ENCODE peak calls at places on chromosomes 11 and 22, in nine cellular contexts. R is aorta, G is psoas muscle, Z is IMR-90, T is endothelial cell of umbilical vein, D is fibroblast of lung, K is body of pancreas, I is BE2C, N is transverse colon. V is an unnamed sample.

GRCh38 chr22:17634696-17635095 is 3.9 kb upstream of the BCL2L13 start:
- DNase-seq in G (no peak), I (no peak), T (no peak), R (no peak), K (no peak), Z (no peak), N (no peak), D (no peak), V (no peak)

GRCh38 chr11:130649749-130650275 is 201.4 kb downstream of the ADAMTS15 start:
- DNase-seq in I (no peak), N (no peak), Z (no peak), T (no peak), K (no peak), G (no peak), D (no peak), R (no peak), V (no peak)

GRCh38 chr11:30452842-30453241 is 129.9 kb downstream of the ARL14EP start:
- DNase-seq in K (no peak), T (no peak), I (no peak), Z (no peak), D (no peak), R (no peak), G (no peak), N (no peak), V (no peak)

GRCh38 chr22:37166675-37167066 is 17.0 kb upstream of the IL2RB start:
- DNase-seq in Z (peak; percentile 65), G (peak; percentile 87), N (peak; percentile 91), T (peak; percentile 82), K (peak; percentile 86), D (peak; percentile 69), I (peak; percentile 85), R (peak; percentile 92), V (peak; percentile 60)

GRCh38 chr11:28529540-28530410 is 421.6 kb downstream of the METTL15 start:
- DNase-seq in N (no peak), R (no peak), D (peak; percentile 82), I (peak; percentile 7), G (no peak), Z (peak; percentile 82), T (peak; percentile 65), K (no peak), V (peak; percentile 62)

GRCh38 chr11:9073826-9074225 is 17.6 kb downstream of the SCUBE2 start:
- DNase-seq in I (no peak), K (no peak), G (no peak), T (no peak), D (no peak), Z (no peak), R (no peak), N (no peak), V (no peak)

GRCh38 chr11:112625816-112626215 is 335.4 kb upstream of the NCAM1 start:
- DNase-seq in N (no peak), K (no peak), G (no peak), R (no peak), T (no peak), Z (no peak), I (no peak), D (no peak), V (no peak)

GRCh38 chr11:48031602-48032001 is 51.2 kb downstream of the PTPRJ start:
- DNase-seq in D (no peak), K (no peak), Z (no peak), G (no peak), T (no peak), N (no peak), R (no peak), I (no peak), V (no peak)

GRCh38 chr11:72433455-72434061 is 773 bp downstream of the CLPB start:
- DNase-seq in K (peak; percentile 21), N (no peak), Z (no peak), T (peak; percentile 12), D (no peak), I (no peak), G (no peak), R (peak; percentile 68), V (no peak)

GRCh38 chr11:111301004-111301839 is 2.9 kb downstream of the POU2AF3 start:
- DNase-seq in T (no peak), K (peak; percentile 31), D (no peak), N (no peak), R (no peak), Z (no peak), I (no peak), G (no peak), V (no peak)

GRCh38 chr22:22720201-22720723 is 75.8 kb downstream of the GGTLC2 start:
- DNase-seq in R (no peak), Z (peak; percentile 34), I (peak; percentile 56), G (no peak), T (peak; percentile 69), D (peak; percentile 57), K (no peak), N (peak; percentile 35), V (peak; percentile 19)

GRCh38 chr11:20467458-20468185 is 80.1 kb downstream of the PRMT3 start:
- DNase-seq in T (no peak), I (no peak), N (no peak), K (no peak), D (peak; percentile 17), Z (peak; percentile 23), R (no peak), G (no peak), V (no peak)

GRCh38 chr11:114243461-114244372 is 52.5 kb upstream of the NNMT start:
- DNase-seq in R (no peak), N (no peak), G (peak; percentile 53), D (peak; percentile 62), Z (no peak), K (no peak), T (no peak), I (no peak), V (no peak)

GRCh38 chr11:64313491-64314145 is 3.7 kb downstream of the TRMT112 start:
- DNase-seq in Z (no peak), I (no peak), T (no peak), D (peak; percentile 48), N (peak; percentile 47), R (peak; percentile 77), K (no peak), G (peak; percentile 80), V (no peak)

GRCh38 chr11:92449222-92449621 is 224.6 kb downstream of the FAT3 start:
- DNase-seq in Z (no peak), T (no peak), I (no peak), N (no peak), R (no peak), K (no peak), D (no peak), G (no peak), V (no peak)

GRCh38 chr11:32081129-32081641 is 9.7 kb upstream of the RCN1 start:
- DNase-seq in D (peak; percentile 50), I (no peak), G (peak; percentile 10), N (no peak), Z (peak; percentile 64), K (no peak), R (peak; percentile 49), T (no peak), V (peak; percentile 10)

GRCh38 chr11:119474682-119475596 is 52.0 kb upstream of the THY1 start:
- DNase-seq in N (peak; percentile 40), T (peak; percentile 47), K (peak; percentile 71), D (peak; percentile 97), G (peak; percentile 62), R (peak; percentile 69), Z (peak; percentile 82), I (peak; percentile 81), V (peak; percentile 54)

GRCh38 chr11:88406871-88407270 is 69.3 kb upstream of the CTSC start:
- DNase-seq in K (no peak), D (no peak), T (no peak), Z (no peak), I (no peak), R (no peak), G (no peak), N (no peak), V (no peak)

GRCh38 chr22:49499433-49500075 is 328.1 kb downstream of the BRD1 start:
- DNase-seq in T (no peak), Z (no peak), G (no peak), K (no peak), N (no peak), I (no peak), D (no peak), R (no peak), V (no peak)

GRCh38 chr11:124657922-124658321 is 15.6 kb downstream of the SIAE start:
- DNase-seq in I (no peak), G (no peak), D (peak; percentile 15), N (no peak), T (no peak), K (no peak), R (no peak), Z (no peak), V (no peak)

GRCh38 chr11:28701760-28702449 is 593.7 kb downstream of the METTL15 start:
- DNase-seq in I (no peak), D (no peak), Z (no peak), R (no peak), N (no peak), T (peak; percentile 82), G (no peak), K (peak; percentile 11), V (peak; percentile 34)

GRCh38 chr11:14764899-14765527 is 121.4 kb downstream of the PDE3B start:
- DNase-seq in N (no peak), K (no peak), D (peak; percentile 28), I (no peak), T (peak; percentile 27), R (no peak), Z (peak; percentile 3), G (no peak), V (peak; percentile 16)

GRCh38 chr11:122186439-122187080 is 70.5 kb upstream of the BLID start:
- DNase-seq in I (no peak), T (peak; percentile 93), K (no peak), G (no peak), D (peak; percentile 100), R (no peak), Z (peak; percentile 97), N (no peak), V (no peak)

GRCh38 chr11:35210886-35211546 is 72.0 kb downstream of the CD44 start:
- DNase-seq in G (no peak), R (no peak), D (no peak), I (no peak), N (no peak), T (no peak), Z (no peak), K (no peak), V (no peak)
- H3K36me3 ChIP-seq in G (no peaks in the 10 kb centered on the region), R (peaks cover 4% of the 10 kb centered on the region), D (peaks cover 20% of the 10 kb centered on the region), I (no peaks in the 10 kb centered on the region), N (no peaks in the 10 kb centered on the region), T (peaks cover 4% of the 10 kb centered on the region), Z (peaks cover 43% of the 10 kb centered on the region), K (no peaks in the 10 kb centered on the region), V (peaks cover 68% of the 10 kb centered on the region)

GRCh38 chr22:41746563-41747400 is 47.5 kb downstream of the MEI1 start:
- DNase-seq in D (peak; percentile 81), G (peak; percentile 59), K (peak; percentile 83), N (peak; percentile 77), Z (peak; percentile 76), I (peak; percentile 78), R (peak; percentile 70), T (peak; percentile 79), V (peak; percentile 73)
- H3K4me3 ChIP-seq in D (no peak overlapping the region), G (no peak overlapping the region), K (no peak overlapping the region), N (no peak overlapping the region), Z (no peak overlapping the region), I (no peak overlapping the region), R (no peak overlapping the region), T (no peak overlapping the region), V (no peak overlapping the region)

GRCh38 chr11:69295079-69295994 is 1.4 kb downstream of the MYEOV start:
- DNase-seq in R (no peak), G (no peak), Z (no peak), D (no peak), K (no peak), I (no peak), T (no peak), N (no peak), V (no peak)
- H3K4me1 ChIP-seq in R (no peaks in the 10 kb centered on the region), G (peaks cover 16% of the 10 kb centered on the region), Z (peaks cover 35% of the 10 kb centered on the region), D (peaks cover 36% of the 10 kb centered on the region), K (peaks cover 32% of the 10 kb centered on the region), I (peaks cover 22% of the 10 kb centered on the region), T (peaks cover 50% of the 10 kb centered on the region), N (peaks cover 69% of the 10 kb centered on the region), V (peaks cover 39% of the 10 kb centered on the region)

GRCh38 chr11:46700251-46701077 is at the start of the genes ARHGAP1 and ZNF408:
- DNase-seq in G (peak; percentile 99), I (peak; percentile 96), K (peak; percentile 99), N (peak; percentile 100), Z (peak; percentile 98), D (peak; percentile 99), T (peak; percentile 98), R (peak; percentile 100), V (peak; percentile 99)
- H3K36me3 ChIP-seq in G (peaks cover 44% of the 10 kb centered on the region), I (peaks cover 8% of the 10 kb centered on the region), K (peaks cover 7% of the 10 kb centered on the region), N (no peaks in the 10 kb centered on the region), Z (peaks cover 40% of the 10 kb centered on the region), D (peaks cover 23% of the 10 kb centered on the region), T (peaks cover 9% of the 10 kb centered on the region), R (peaks cover 17% of the 10 kb centered on the region), V (peaks cover 60% of the 10 kb centered on the region)